ENCODE peak calls at places on chromosome 2, in nine cellular contexts. N, Q, Z, O, S, F, E, B and A are unnamed samples.

GRCh38 chr2:150924862-150925261 is 336.8 kb downstream of the RBM43 start:
- DNase-seq in N (no peak), Q (no peak), Z (no peak), O (no peak), S (no peak), F (no peak), E (no peak), B (no peak), A (no peak)

GRCh38 chr2:120235681-120236080 is 12.5 kb upstream of the TMEM185B start:
- DNase-seq in N (no peak), Q (peak; percentile 10), Z (no peak), O (peak; percentile 54), S (no peak), F (no peak), E (no peak), B (no peak), A (no peak)

GRCh38 chr2:170660406-170660805 is 54.7 kb upstream of the SP5 start:
- DNase-seq in N (no peak), Q (peak; percentile 32), Z (no peak), O (no peak), S (no peak), F (no peak), E (no peak), B (no peak), A (no peak)

GRCh38 chr2:19775838-19776237 is 125.9 kb downstream of the TTC32 start:
- DNase-seq in N (no peak), Q (no peak), Z (no peak), O (no peak), S (no peak), F (no peak), E (no peak), B (no peak), A (no peak)

GRCh38 chr2:144553379-144553778 is 33.5 kb upstream of the ZEB2 start:
- DNase-seq in N (no peak), Q (no peak), Z (no peak), O (no peak), S (no peak), F (no peak), E (no peak), B (no peak), A (no peak)

GRCh38 chr2:7014201-7014640 is 97.0 kb downstream of the RNF144A start:
- DNase-seq in N (peak; percentile 54), Q (no peak), Z (no peak), O (peak; percentile 67), S (peak; percentile 18), F (no peak), E (no peak), B (no peak), A (peak; percentile 63)

GRCh38 chr2:201858781-201859180 is 52.4 kb downstream of the CDK15 start:
- DNase-seq in N (peak; percentile 79), Q (no peak), Z (no peak), O (no peak), S (no peak), F (peak; percentile 5), E (peak; percentile 87), B (peak; percentile 73), A (no peak)

GRCh38 chr2:20108655-20109396 is 57.4 kb upstream of the LAPTM4A start:
- DNase-seq in N (no peak), Q (no peak), Z (no peak), O (no peak), S (no peak), F (no peak), E (no peak), B (no peak), A (no peak)

GRCh38 chr2:54768772-54769428 is 45.4 kb downstream of the EML6 start:
- DNase-seq in N (no peak), Q (no peak), Z (no peak), O (no peak), S (no peak), F (no peak), E (no peak), B (no peak), A (peak; percentile 53)

GRCh38 chr2:176129825-176130152 is 284 bp downstream of the HOXD8 start:
- DNase-seq in N (no peak), Q (no peak), Z (no peak), O (peak; percentile 77), S (no peak), F (no peak), E (peak; percentile 75), B (peak; percentile 57), A (no peak)

GRCh38 chr2:135709992-135710391 is 31.7 kb upstream of the UBXN4 start:
- DNase-seq in N (peak; percentile 56), Q (peak; percentile 67), Z (peak; percentile 21), O (peak; percentile 82), S (peak; percentile 8), F (peak; percentile 34), E (peak; percentile 72), B (peak; percentile 81), A (peak; percentile 73)

GRCh38 chr2:191862371-191862770 is 15.5 kb upstream of the CAVIN2 start:
- DNase-seq in N (no peak), Q (no peak), Z (no peak), O (no peak), S (no peak), F (no peak), E (no peak), B (no peak), A (no peak)

GRCh38 chr2:61759718-61760117 is 94.1 kb downstream of the FAM161A start:
- DNase-seq in N (no peak), Q (no peak), Z (no peak), O (no peak), S (no peak), F (no peak), E (no peak), B (no peak), A (no peak)

GRCh38 chr2:135851858-135852257 is 14.9 kb upstream of the LCT start:
- DNase-seq in N (no peak), Q (no peak), Z (no peak), O (no peak), S (no peak), F (no peak), E (no peak), B (no peak), A (no peak)

GRCh38 chr2:43010428-43011141 is 215.8 kb downstream of the ZFP36L2 start:
- DNase-seq in N (no peak), Q (peak; percentile 15), Z (no peak), O (no peak), S (no peak), F (peak; percentile 72), E (no peak), B (no peak), A (no peak)

GRCh38 chr2:190649798-190650390 is 1.0 kb downstream of the NAB1 start:
- DNase-seq in N (peak; percentile 21), Q (no peak), Z (no peak), O (no peak), S (no peak), F (no peak), E (no peak), B (no peak), A (peak; percentile 39)

GRCh38 chr2:47598476-47598875 is 184.5 kb upstream of the MSH6 start:
- DNase-seq in N (no peak), Q (no peak), Z (no peak), O (no peak), S (no peak), F (no peak), E (no peak), B (no peak), A (no peak)

GRCh38 chr2:187581125-187581896 is 27.1 kb upstream of the TFPI start:
- DNase-seq in N (peak; percentile 83), Q (no peak), Z (no peak), O (no peak), S (peak; percentile 76), F (no peak), E (no peak), B (no peak), A (peak; percentile 8)

GRCh38 chr2:146677280-146677679 is 1167.5 kb upstream of the ACVR2A start:
- DNase-seq in N (peak; percentile 30), Q (no peak), Z (no peak), O (no peak), S (no peak), F (no peak), E (no peak), B (no peak), A (no peak)

GRCh38 chr2:73919596-73920228 is 7.0 kb upstream of the DGUOK start:
- DNase-seq in N (no peak), Q (no peak), Z (no peak), O (no peak), S (no peak), F (no peak), E (peak; percentile 26), B (no peak), A (no peak)

GRCh38 chr2:73917296-73917695 is 9.4 kb upstream of the DGUOK start:
- DNase-seq in N (no peak), Q (no peak), Z (no peak), O (no peak), S (no peak), F (no peak), E (no peak), B (no peak), A (no peak)

GRCh38 chr2:73920577-73921545 is 5.8 kb upstream of the DGUOK start:
- DNase-seq in N (peak; percentile 93), Q (peak; percentile 49), Z (no peak), O (peak; percentile 80), S (peak; percentile 32), F (no peak), E (peak; percentile 89), B (peak; percentile 87), A (peak; percentile 62)

GRCh38 chr2:73917696-73918207 is 8.9 kb upstream of the DGUOK start:
- DNase-seq in N (no peak), Q (no peak), Z (no peak), O (no peak), S (no peak), F (no peak), E (no peak), B (no peak), A (no peak)

GRCh38 chr2:73918856-73919255 is 7.8 kb upstream of the DGUOK start:
- DNase-seq in N (no peak), Q (no peak), Z (no peak), O (no peak), S (no peak), F (no peak), E (peak; percentile 64), B (no peak), A (no peak)
- TF ChIP-seq POLR2AphosphoS5 in N (no peak), Q (no peak), Z (no peak), O (no peak), S (no peak), F (peak; percentile 12), E (peak; percentile 94), B (no peak), A (no peak)

GRCh38 chr2:85911836-85912692 is 23.3 kb upstream of the ST3GAL5 start:
- DNase-seq in N (no peak), Q (no peak), Z (no peak), O (no peak), S (no peak), F (no peak), E (no peak), B (no peak), A (no peak)
- TF ChIP-seq POLR2AphosphoS5 in N (no peak), Q (no peak), Z (no peak), O (no peak), S (no peak), F (no peak), E (no peak), B (no peak), A (no peak)

GRCh38 chr2:2108189-2108588 is 222.9 kb downstream of the MYT1L start:
- DNase-seq in N (no peak), Q (no peak), Z (no peak), O (no peak), S (no peak), F (no peak), E (no peak), B (no peak), A (no peak)
- TF ChIP-seq POLR2AphosphoS5 in N (no peak), Q (no peak), Z (no peak), O (no peak), S (no peak), F (no peak), E (no peak), B (no peak), A (no peak)

GRCh38 chr2:31255911-31256571 is 22.1 kb downstream of the EHD3 start:
- DNase-seq in N (no peak), Q (no peak), Z (no peak), O (no peak), S (no peak), F (no peak), E (no peak), B (no peak), A (no peak)
- TF ChIP-seq POLR2AphosphoS5 in N (no peak), Q (no peak), Z (no peak), O (peak; percentile 39), S (no peak), F (no peak), E (no peak), B (no peak), A (no peak)